ENCODE peak calls at places on chromosomes 13 and 19, in eight cellular contexts. One of them, this sample, is unnamed.
A peak's percentile ranks its signal among the peaks of the same experiment; 100 is the strongest.

GRCh38 chr13:111076156-111077013 is 38.7 kb upstream of the ARHGEF7 start:
- DNase-seq in Ammon's horn: no peak
- DNase-seq in transverse colon: no peak
- DNase-seq in retina: no peak
- DNase-seq in cardiac muscle cell: no peak
- DNase-seq in stimulated activated CD4-positive, alpha-beta T cell treated with anti-CD3 and anti-CD28 coated beads, Interleukin-2, amount 100 ng/mL, for 48 hours: no peak
- DNase-seq in NCI-H1092: no peak
- DNase-seq in kidney glomerular epithelial cell: no peak
- DNase-seq in this sample: peak; percentile 82

GRCh38 chr19:13076320-13076719 is 26.3 kb downstream of the LYL1 start:
- DNase-seq in Ammon's horn: no peak
- DNase-seq in transverse colon: no peak
- DNase-seq in retina: no peak
- DNase-seq in cardiac muscle cell: no peak
- DNase-seq in stimulated activated CD4-positive, alpha-beta T cell treated with anti-CD3 and anti-CD28 coated beads, Interleukin-2, amount 100 ng/mL, for 48 hours: no peak
- DNase-seq in NCI-H1092: no peak
- DNase-seq in kidney glomerular epithelial cell: no peak
- DNase-seq in this sample: no peak

GRCh38 chr19:46453661-46454060 is 17.7 kb downstream of the PNMA8A start:
- DNase-seq in Ammon's horn: no peak
- DNase-seq in transverse colon: no peak
- DNase-seq in retina: no peak
- DNase-seq in cardiac muscle cell: no peak
- DNase-seq in stimulated activated CD4-positive, alpha-beta T cell treated with anti-CD3 and anti-CD28 coated beads, Interleukin-2, amount 100 ng/mL, for 48 hours: no peak
- DNase-seq in NCI-H1092: no peak
- DNase-seq in kidney glomerular epithelial cell: no peak
- DNase-seq in this sample: no peak

GRCh38 chr13:78152415-78152814 is 233.8 kb upstream of the EDNRB start:
- DNase-seq in Ammon's horn: no peak
- DNase-seq in transverse colon: no peak
- DNase-seq in retina: no peak
- DNase-seq in cardiac muscle cell: no peak
- DNase-seq in stimulated activated CD4-positive, alpha-beta T cell treated with anti-CD3 and anti-CD28 coated beads, Interleukin-2, amount 100 ng/mL, for 48 hours: no peak
- DNase-seq in NCI-H1092: no peak
- DNase-seq in kidney glomerular epithelial cell: no peak
- DNase-seq in this sample: no peak

GRCh38 chr19:2054763-2055162 is 3.7 kb upstream of the MKNK2 start:
- DNase-seq in Ammon's horn: no peak
- DNase-seq in transverse colon: peak; percentile 81
- DNase-seq in retina: no peak
- DNase-seq in cardiac muscle cell: no peak
- DNase-seq in stimulated activated CD4-positive, alpha-beta T cell treated with anti-CD3 and anti-CD28 coated beads, Interleukin-2, amount 100 ng/mL, for 48 hours: no peak
- DNase-seq in NCI-H1092: no peak
- DNase-seq in kidney glomerular epithelial cell: no peak
- DNase-seq in this sample: no peak

GRCh38 chr19:17909017-17909732 is 23.6 kb upstream of the CCDC124 start:
- DNase-seq in Ammon's horn: no peak
- DNase-seq in transverse colon: no peak
- DNase-seq in retina: no peak
- DNase-seq in cardiac muscle cell: no peak
- DNase-seq in stimulated activated CD4-positive, alpha-beta T cell treated with anti-CD3 and anti-CD28 coated beads, Interleukin-2, amount 100 ng/mL, for 48 hours: no peak
- DNase-seq in NCI-H1092: no peak
- DNase-seq in kidney glomerular epithelial cell: no peak
- DNase-seq in this sample: no peak

GRCh38 chr19:17703823-17704463 is 15.3 kb upstream of the MAP1S start:
- DNase-seq in Ammon's horn: peak; percentile 56
- DNase-seq in transverse colon: peak; percentile 67
- DNase-seq in retina: no peak
- DNase-seq in cardiac muscle cell: peak; percentile 65
- DNase-seq in stimulated activated CD4-positive, alpha-beta T cell treated with anti-CD3 and anti-CD28 coated beads, Interleukin-2, amount 100 ng/mL, for 48 hours: peak; percentile 71
- DNase-seq in NCI-H1092: peak; percentile 44
- DNase-seq in kidney glomerular epithelial cell: no peak
- DNase-seq in this sample: no peak

GRCh38 chr19:48815870-48816501 is 5.2 kb upstream of the BCAT2 start:
- DNase-seq in Ammon's horn: no peak
- DNase-seq in transverse colon: no peak
- DNase-seq in retina: no peak
- DNase-seq in cardiac muscle cell: no peak
- DNase-seq in stimulated activated CD4-positive, alpha-beta T cell treated with anti-CD3 and anti-CD28 coated beads, Interleukin-2, amount 100 ng/mL, for 48 hours: no peak
- DNase-seq in NCI-H1092: no peak
- DNase-seq in kidney glomerular epithelial cell: no peak
- DNase-seq in this sample: no peak

GRCh38 chr19:51719251-51719901 is 4.4 kb downstream of the HAS1 start:
- DNase-seq in Ammon's horn: no peak
- DNase-seq in transverse colon: no peak
- DNase-seq in retina: peak; percentile 77
- DNase-seq in cardiac muscle cell: no peak
- DNase-seq in stimulated activated CD4-positive, alpha-beta T cell treated with anti-CD3 and anti-CD28 coated beads, Interleukin-2, amount 100 ng/mL, for 48 hours: no peak
- DNase-seq in NCI-H1092: no peak
- DNase-seq in kidney glomerular epithelial cell: no peak
- DNase-seq in this sample: no peak

GRCh38 chr13:58300974-58301681 is 669.6 kb downstream of the PCDH17 start:
- DNase-seq in Ammon's horn: no peak
- DNase-seq in transverse colon: no peak
- DNase-seq in retina: no peak
- DNase-seq in cardiac muscle cell: no peak
- DNase-seq in stimulated activated CD4-positive, alpha-beta T cell treated with anti-CD3 and anti-CD28 coated beads, Interleukin-2, amount 100 ng/mL, for 48 hours: no peak
- DNase-seq in NCI-H1092: no peak
- DNase-seq in kidney glomerular epithelial cell: no peak
- DNase-seq in this sample: no peak

GRCh38 chr13:37429976-37430375 is 168.6 kb downstream of the POSTN start:
- DNase-seq in Ammon's horn: no peak
- DNase-seq in transverse colon: no peak
- DNase-seq in retina: no peak
- DNase-seq in cardiac muscle cell: peak; percentile 69
- DNase-seq in stimulated activated CD4-positive, alpha-beta T cell treated with anti-CD3 and anti-CD28 coated beads, Interleukin-2, amount 100 ng/mL, for 48 hours: no peak
- DNase-seq in NCI-H1092: no peak
- DNase-seq in kidney glomerular epithelial cell: no peak
- DNase-seq in this sample: no peak

GRCh38 chr19:37907735-37908066 is 693 bp downstream of the SIPA1L3 start:
- DNase-seq in Ammon's horn: no peak
- DNase-seq in transverse colon: no peak
- DNase-seq in retina: no peak
- DNase-seq in cardiac muscle cell: no peak
- DNase-seq in stimulated activated CD4-positive, alpha-beta T cell treated with anti-CD3 and anti-CD28 coated beads, Interleukin-2, amount 100 ng/mL, for 48 hours: no peak
- DNase-seq in NCI-H1092: no peak
- DNase-seq in kidney glomerular epithelial cell: no peak
- DNase-seq in this sample: no peak

GRCh38 chr19:23273594-23274412 is 23.6 kb upstream of the ZNF724 start:
- DNase-seq in Ammon's horn: peak; percentile 97
- DNase-seq in transverse colon: peak; percentile 96
- DNase-seq in retina: peak; percentile 95
- DNase-seq in cardiac muscle cell: peak; percentile 90
- DNase-seq in stimulated activated CD4-positive, alpha-beta T cell treated with anti-CD3 and anti-CD28 coated beads, Interleukin-2, amount 100 ng/mL, for 48 hours: peak; percentile 82
- DNase-seq in NCI-H1092: peak; percentile 80
- DNase-seq in kidney glomerular epithelial cell: peak; percentile 85
- DNase-seq in this sample: peak; percentile 94

GRCh38 chr13:46113596-46113995 is 8.8 kb upstream of the CPB2 start:
- DNase-seq in Ammon's horn: no peak
- DNase-seq in transverse colon: no peak
- DNase-seq in retina: no peak
- DNase-seq in cardiac muscle cell: peak; percentile 18
- DNase-seq in stimulated activated CD4-positive, alpha-beta T cell treated with anti-CD3 and anti-CD28 coated beads, Interleukin-2, amount 100 ng/mL, for 48 hours: no peak
- DNase-seq in NCI-H1092: no peak
- DNase-seq in kidney glomerular epithelial cell: no peak
- DNase-seq in this sample: no peak

GRCh38 chr19:28582807-28583206 is 630.1 kb downstream of the UQCRFS1 start:
- DNase-seq in Ammon's horn: no peak
- DNase-seq in transverse colon: no peak
- DNase-seq in retina: no peak
- DNase-seq in cardiac muscle cell: no peak
- DNase-seq in stimulated activated CD4-positive, alpha-beta T cell treated with anti-CD3 and anti-CD28 coated beads, Interleukin-2, amount 100 ng/mL, for 48 hours: no peak
- DNase-seq in NCI-H1092: no peak
- DNase-seq in kidney glomerular epithelial cell: no peak
- DNase-seq in this sample: no peak

GRCh38 chr13:101611491-101612475 is 159.3 kb downstream of the ITGBL1 start:
- DNase-seq in Ammon's horn: no peak
- DNase-seq in transverse colon: no peak
- DNase-seq in retina: no peak
- DNase-seq in cardiac muscle cell: no peak
- DNase-seq in stimulated activated CD4-positive, alpha-beta T cell treated with anti-CD3 and anti-CD28 coated beads, Interleukin-2, amount 100 ng/mL, for 48 hours: no peak
- DNase-seq in NCI-H1092: no peak
- DNase-seq in kidney glomerular epithelial cell: no peak
- DNase-seq in this sample: no peak

GRCh38 chr13:30697177-30697953 is 38.0 kb upstream of the ALOX5AP start:
- DNase-seq in Ammon's horn: no peak
- DNase-seq in transverse colon: no peak
- DNase-seq in retina: no peak
- DNase-seq in cardiac muscle cell: no peak
- DNase-seq in stimulated activated CD4-positive, alpha-beta T cell treated with anti-CD3 and anti-CD28 coated beads, Interleukin-2, amount 100 ng/mL, for 48 hours: no peak
- DNase-seq in NCI-H1092: no peak
- DNase-seq in kidney glomerular epithelial cell: no peak
- DNase-seq in this sample: no peak

GRCh38 chr19:48713864-48714755 is 5.4 kb downstream of the MAMSTR start:
- DNase-seq in Ammon's horn: peak; percentile 100
- DNase-seq in transverse colon: peak; percentile 99
- DNase-seq in retina: peak; percentile 98
- DNase-seq in cardiac muscle cell: peak; percentile 100
- DNase-seq in stimulated activated CD4-positive, alpha-beta T cell treated with anti-CD3 and anti-CD28 coated beads, Interleukin-2, amount 100 ng/mL, for 48 hours: peak; percentile 95
- DNase-seq in NCI-H1092: peak; percentile 98
- DNase-seq in kidney glomerular epithelial cell: peak; percentile 100
- DNase-seq in this sample: peak; percentile 100

GRCh38 chr19:2574478-2574931 is 98.6 kb downstream of the GADD45B start:
- DNase-seq in Ammon's horn: no peak
- DNase-seq in transverse colon: no peak
- DNase-seq in retina: no peak
- DNase-seq in cardiac muscle cell: no peak
- DNase-seq in stimulated activated CD4-positive, alpha-beta T cell treated with anti-CD3 and anti-CD28 coated beads, Interleukin-2, amount 100 ng/mL, for 48 hours: no peak
- DNase-seq in NCI-H1092: no peak
- DNase-seq in kidney glomerular epithelial cell: no peak
- DNase-seq in this sample: no peak

GRCh38 chr19:46069841-46070341 is 29.1 kb upstream of the IGFL4 start:
- DNase-seq in Ammon's horn: no peak
- DNase-seq in transverse colon: no peak
- DNase-seq in retina: no peak
- DNase-seq in cardiac muscle cell: peak; percentile 95
- DNase-seq in stimulated activated CD4-positive, alpha-beta T cell treated with anti-CD3 and anti-CD28 coated beads, Interleukin-2, amount 100 ng/mL, for 48 hours: no peak
- DNase-seq in NCI-H1092: no peak
- DNase-seq in kidney glomerular epithelial cell: no peak
- DNase-seq in this sample: no peak

GRCh38 chr19:51097166-51097736 is 11.0 kb downstream of the CTU1 start:
- DNase-seq in Ammon's horn: peak; percentile 58
- DNase-seq in transverse colon: peak; percentile 61
- DNase-seq in retina: peak; percentile 43
- DNase-seq in cardiac muscle cell: peak; percentile 65
- DNase-seq in stimulated activated CD4-positive, alpha-beta T cell treated with anti-CD3 and anti-CD28 coated beads, Interleukin-2, amount 100 ng/mL, for 48 hours: peak; percentile 80
- DNase-seq in NCI-H1092: no peak
- DNase-seq in kidney glomerular epithelial cell: peak; percentile 56
- DNase-seq in this sample: no peak

GRCh38 chr19:47247308-47247990 is 8.9 kb upstream of the CCDC9 start:
- DNase-seq in Ammon's horn: peak; percentile 78
- DNase-seq in transverse colon: peak; percentile 85
- DNase-seq in retina: peak; percentile 89
- DNase-seq in cardiac muscle cell: peak; percentile 87
- DNase-seq in stimulated activated CD4-positive, alpha-beta T cell treated with anti-CD3 and anti-CD28 coated beads, Interleukin-2, amount 100 ng/mL, for 48 hours: peak; percentile 87
- DNase-seq in NCI-H1092: no peak
- DNase-seq in kidney glomerular epithelial cell: peak; percentile 34
- DNase-seq in this sample: peak; percentile 94

GRCh38 chr13:26220575-26220974 is 1.5 kb downstream of the RNF6 start:
- DNase-seq in Ammon's horn: no peak
- DNase-seq in transverse colon: no peak
- DNase-seq in retina: no peak
- DNase-seq in cardiac muscle cell: peak; percentile 27
- DNase-seq in stimulated activated CD4-positive, alpha-beta T cell treated with anti-CD3 and anti-CD28 coated beads, Interleukin-2, amount 100 ng/mL, for 48 hours: no peak
- DNase-seq in NCI-H1092: no peak
- DNase-seq in kidney glomerular epithelial cell: no peak
- DNase-seq in this sample: no peak

GRCh38 chr19:2050349-2050990 is 574 bp downstream of the MKNK2 start:
- DNase-seq in Ammon's horn: no peak
- DNase-seq in transverse colon: no peak
- DNase-seq in retina: no peak
- DNase-seq in cardiac muscle cell: no peak
- DNase-seq in stimulated activated CD4-positive, alpha-beta T cell treated with anti-CD3 and anti-CD28 coated beads, Interleukin-2, amount 100 ng/mL, for 48 hours: no peak
- DNase-seq in NCI-H1092: no peak
- DNase-seq in kidney glomerular epithelial cell: no peak
- DNase-seq in this sample: no peak

GRCh38 chr13:30301827-30302226 is 5.5 kb downstream of the KATNAL1 start:
- DNase-seq in Ammon's horn: no peak
- DNase-seq in transverse colon: no peak
- DNase-seq in retina: no peak
- DNase-seq in cardiac muscle cell: no peak
- DNase-seq in stimulated activated CD4-positive, alpha-beta T cell treated with anti-CD3 and anti-CD28 coated beads, Interleukin-2, amount 100 ng/mL, for 48 hours: no peak
- DNase-seq in NCI-H1092: no peak
- DNase-seq in kidney glomerular epithelial cell: no peak
- DNase-seq in this sample: no peak

GRCh38 chr19:1501200-1501595 is 10.2 kb downstream of the REEP6 start:
- DNase-seq in Ammon's horn: no peak
- DNase-seq in transverse colon: no peak
- DNase-seq in retina: no peak
- DNase-seq in cardiac muscle cell: no peak
- DNase-seq in stimulated activated CD4-positive, alpha-beta T cell treated with anti-CD3 and anti-CD28 coated beads, Interleukin-2, amount 100 ng/mL, for 48 hours: no peak
- DNase-seq in NCI-H1092: no peak
- DNase-seq in kidney glomerular epithelial cell: no peak
- DNase-seq in this sample: no peak

GRCh38 chr19:7852851-7853759 is 21.1 kb downstream of the PRR36 start:
- DNase-seq in Ammon's horn: peak; percentile 73
- DNase-seq in transverse colon: peak; percentile 86
- DNase-seq in retina: peak; percentile 91
- DNase-seq in cardiac muscle cell: peak; percentile 66
- DNase-seq in stimulated activated CD4-positive, alpha-beta T cell treated with anti-CD3 and anti-CD28 coated beads, Interleukin-2, amount 100 ng/mL, for 48 hours: peak; percentile 66
- DNase-seq in NCI-H1092: peak; percentile 65
- DNase-seq in kidney glomerular epithelial cell: peak; percentile 61
- DNase-seq in this sample: no peak

GRCh38 chr19:39351537-39352037 is 9.4 kb downstream of the SAMD4B start:
- DNase-seq in Ammon's horn: peak; percentile 47
- DNase-seq in transverse colon: no peak
- DNase-seq in retina: no peak
- DNase-seq in cardiac muscle cell: peak; percentile 8
- DNase-seq in stimulated activated CD4-positive, alpha-beta T cell treated with anti-CD3 and anti-CD28 coated beads, Interleukin-2, amount 100 ng/mL, for 48 hours: peak; percentile 25
- DNase-seq in NCI-H1092: no peak
- DNase-seq in kidney glomerular epithelial cell: no peak
- DNase-seq in this sample: no peak

GRCh38 chr13:34430294-34430693 is 511.8 kb upstream of the NBEA start:
- DNase-seq in Ammon's horn: no peak
- DNase-seq in transverse colon: no peak
- DNase-seq in retina: no peak
- DNase-seq in cardiac muscle cell: no peak
- DNase-seq in stimulated activated CD4-positive, alpha-beta T cell treated with anti-CD3 and anti-CD28 coated beads, Interleukin-2, amount 100 ng/mL, for 48 hours: no peak
- DNase-seq in NCI-H1092: no peak
- DNase-seq in kidney glomerular epithelial cell: no peak
- DNase-seq in this sample: no peak

This sample was measured in osteocyte.